ENCODE peak calls at places on chromosomes 2 and 18, in five cellular contexts. T is HFFc6, O is left ventricle myocardium superior, N is neural crest cell, K is SK-N-SH. X is an unnamed sample.

GRCh38 chr2:28801726-28802125 is 8.9 kb upstream of the SPDYA start:
- DNase-seq in N (no peak), K (no peak), O (no peak), T (peak; percentile 32), X (no peak)

GRCh38 chr18:3448845-3449701 is 899 bp upstream of the TGIF1 start:
- DNase-seq in N (peak; percentile 63), T (peak; percentile 95), K (peak; percentile 60), O (peak; percentile 87), X (peak; percentile 78)

GRCh38 chr18:12287684-12288405 is 20.2 kb upstream of the TUBB6 start:
- DNase-seq in N (no peak), K (peak; percentile 55), O (peak; percentile 88), T (peak; percentile 96), X (no peak)

GRCh38 chr2:238287702-238288649 is at the start of gene PER2:
- DNase-seq in N (no peak), O (peak; percentile 38), T (peak; percentile 96), K (peak; percentile 71), X (peak; percentile 29)

GRCh38 chr2:159044804-159045286 is 76.4 kb downstream of the TANC1 start:
- DNase-seq in O (peak; percentile 48), T (peak; percentile 12), K (no peak), N (no peak), X (no peak)

GRCh38 chr2:195756218-195756941 is 99.4 kb downstream of the SLC39A10 start:
- DNase-seq in T (no peak), O (no peak), N (no peak), K (no peak), X (no peak)

GRCh38 chr2:70733428-70734185 is 34.4 kb downstream of the ADD2 start:
- DNase-seq in O (no peak), K (peak; percentile 42), T (no peak), N (no peak), X (no peak)

GRCh38 chr18:62281684-62282083 is 43.4 kb upstream of the TNFRSF11A start:
- DNase-seq in T (peak; percentile 80), K (no peak), O (no peak), N (no peak), X (no peak)

GRCh38 chr2:163248321-163249090 is 409.9 kb upstream of the KCNH7 start:
- DNase-seq in O (no peak), K (no peak), T (no peak), N (no peak), X (no peak)

X was measured in C1 segment of cervical spinal cord.